ENCODE peak calls at places on chromosomes 13 and 19, in nine cellular contexts. E is right atrium auricular region, J is cardiac muscle cell, V is psoas muscle, N is heart right ventricle, H is lower leg skin, G is progenitor cell of endocrine pancreas, B is fibroblast of lung, C is neural crest cell. Q is an unnamed sample.

GRCh38 chr19:22545751-22546150 is 88.4 kb upstream of the ZNF492 start:
- DNase-seq in B (peak), N (peak), E (peak), V (no peak), G (no peak), H (no peak), C (no peak), J (peak), Q (no peak)

GRCh38 chr13:63107163-63107935 is 1691.7 kb upstream of the PCDH20 start:
- DNase-seq in N (no peak), G (no peak), B (peak), C (no peak), E (no peak), J (peak), H (no peak), V (no peak), Q (no peak)

GRCh38 chr13:23578411-23579071 is 8.3 kb downstream of the TNFRSF19 start:
- DNase-seq in N (peak), B (peak), H (peak), G (peak), J (peak), E (peak), C (peak), V (peak), Q (peak)

GRCh38 chr19:38596057-38596981 is 21.4 kb downstream of the MAP4K1 start:
- DNase-seq in V (peak), C (peak), G (peak), J (peak), E (no peak), B (no peak), N (no peak), H (no peak), Q (peak)

GRCh38 chr19:49528211-49528771 is 488 bp downstream of the RCN3 start:
- DNase-seq in V (no peak), C (no peak), J (peak), E (no peak), B (peak), N (peak), G (no peak), H (no peak), Q (no peak)

GRCh38 chr13:48266967-48267639 is 34.1 kb downstream of the ITM2B start:
- DNase-seq in G (no peak), V (no peak), H (no peak), J (no peak), N (no peak), C (no peak), E (no peak), B (no peak), Q (no peak)

GRCh38 chr19:6509118-6509971 is 7.2 kb upstream of the TUBB4A start:
- DNase-seq in N (no peak), C (no peak), H (peak), J (no peak), B (no peak), E (no peak), V (peak), G (no peak), Q (no peak)

GRCh38 chr13:74073231-74073630 is 61.0 kb downstream of the KLF12 start:
- DNase-seq in G (no peak), J (no peak), C (no peak), N (no peak), B (no peak), V (no peak), E (no peak), H (no peak), Q (no peak)

GRCh38 chr13:76522083-76522755 is 364.0 kb downstream of the KCTD12 start:
- DNase-seq in G (no peak), E (no peak), V (no peak), H (no peak), N (no peak), B (peak), J (peak), C (no peak), Q (no peak)

GRCh38 chr13:62960723-62961122 is 1545.1 kb upstream of the PCDH20 start:
- DNase-seq in N (no peak), H (no peak), J (no peak), B (no peak), E (no peak), G (no peak), V (no peak), C (no peak), Q (no peak)

GRCh38 chr19:58382997-58383603 is 2.3 kb upstream of the ZNF837 start:
- DNase-seq in C (no peak), J (no peak), H (no peak), N (no peak), V (peak), B (no peak), G (no peak), E (no peak), Q (no peak)

GRCh38 chr13:108266316-108266936 is 3.1 kb upstream of the TNFSF13B start:
- DNase-seq in B (no peak), V (no peak), H (no peak), E (no peak), G (no peak), J (no peak), C (no peak), N (no peak), Q (no peak)

DNA sequence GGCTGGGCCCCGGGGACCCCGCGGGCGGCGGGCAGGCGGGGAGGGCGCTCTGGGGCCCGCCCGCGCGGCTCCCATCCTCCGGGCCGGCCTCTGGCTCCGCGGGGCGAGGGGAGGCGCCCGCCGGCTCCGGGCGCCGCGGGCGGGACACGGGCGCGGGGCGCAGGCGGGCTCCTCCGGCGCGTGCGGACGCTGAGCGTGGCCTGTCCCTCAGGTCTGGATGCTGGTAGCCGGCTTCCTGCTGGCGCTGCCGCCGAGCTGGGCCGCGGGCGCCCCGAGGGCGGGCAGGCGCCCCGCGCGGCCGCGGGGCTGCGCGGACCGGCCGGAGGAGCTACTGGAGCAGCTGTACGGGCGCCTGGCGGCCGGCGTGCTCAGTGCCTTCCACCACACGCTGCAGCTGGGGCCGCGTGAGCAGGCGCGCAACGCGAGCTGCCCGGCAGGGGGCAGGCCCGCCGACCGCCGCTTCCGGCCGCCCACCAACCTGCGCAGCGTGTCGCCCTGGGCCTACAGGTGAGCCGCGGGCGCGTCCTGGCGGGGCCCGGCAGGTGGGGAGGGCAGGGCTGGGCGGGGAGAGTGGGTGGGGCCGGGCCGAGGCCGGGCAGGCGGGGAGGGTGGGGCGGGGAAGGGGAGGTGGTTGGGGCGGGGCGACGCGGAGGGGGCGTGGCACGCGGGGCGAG is 423 bp downstream of the IL17D start:
- DNase-seq in C (peak), V (peak), B (peak), J (peak), H (no peak), N (peak), E (no peak), G (peak), Q (peak)
- TF ChIP-seq CTCF in C (peak), V (peak), B (peak), J (peak), H (no peak), N (peak), E (peak), G (peak), Q (peak)

DNA sequence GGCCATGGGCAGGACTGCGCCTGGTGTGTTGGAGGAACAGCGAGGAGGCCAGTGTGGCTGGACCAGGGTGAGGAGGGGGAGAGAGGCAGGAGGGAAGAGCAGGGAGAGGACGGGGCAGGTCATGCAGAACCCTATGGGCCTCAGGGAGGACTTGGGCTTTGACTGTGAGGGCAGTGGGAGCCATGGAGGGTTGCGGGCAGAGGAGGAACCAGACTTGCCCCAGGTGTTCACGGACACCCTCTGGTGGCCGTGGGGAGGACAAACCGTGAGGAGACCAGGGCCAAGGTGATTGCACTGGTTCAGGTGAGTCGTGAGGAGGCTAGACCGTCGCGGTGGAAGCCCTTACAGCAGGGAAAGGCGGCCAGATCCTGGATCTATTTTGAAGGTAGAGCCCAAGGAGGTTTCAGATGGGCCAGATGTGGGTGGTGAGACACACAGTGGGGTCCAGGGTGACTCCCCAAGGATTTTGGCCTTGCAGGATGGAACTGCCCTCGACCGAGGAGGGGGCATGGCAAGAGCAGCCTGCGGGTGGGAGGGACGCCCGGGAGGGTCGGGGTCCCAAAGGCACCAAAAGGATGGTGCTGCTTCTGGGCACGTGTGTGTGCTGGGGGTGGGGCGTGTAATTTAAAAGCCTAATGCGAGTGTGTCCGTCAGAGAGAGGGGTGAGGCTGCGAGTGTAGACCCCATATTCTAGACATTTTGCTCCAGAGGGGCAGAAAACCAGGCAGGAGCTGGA is 2.7 kb upstream of the REXO1 start:
- DNase-seq in B (no peak), V (no peak), G (no peak), H (no peak), J (no peak), C (no peak), N (no peak), E (no peak), Q (no peak)
- TF ChIP-seq CTCF in B (no peak), V (no peak), G (peak), H (no peak), J (no peak), C (no peak), N (no peak), E (no peak), Q (no peak)

GRCh38 chr13:30676672-30677071 is 58.7 kb upstream of the ALOX5AP start:
- DNase-seq in N (no peak), V (no peak), C (no peak), E (no peak), B (peak), G (no peak), J (peak), H (no peak), Q (no peak)
- TF ChIP-seq CTCF in N (no peak), V (no peak), C (peak), E (no peak), B (peak), G (peak), J (peak), H (no peak), Q (peak)

GRCh38 chr13:100274942-100275506 is 186.1 kb downstream of the PCCA start:
- DNase-seq in E (no peak), H (no peak), N (no peak), J (no peak), V (no peak), G (no peak), B (peak), C (no peak), Q (no peak)
- TF ChIP-seq CTCF in E (no peak), H (no peak), N (no peak), J (no peak), V (no peak), G (no peak), B (no peak), C (no peak), Q (no peak)

GRCh38 chr19:19053508-19054314 is 10.1 kb upstream of the SLC25A42 start:
- DNase-seq in J (peak), H (no peak), V (peak), N (peak), B (no peak), C (peak), G (peak), E (no peak), Q (no peak)
- TF ChIP-seq CTCF in J (peak), H (no peak), V (peak), N (peak), B (peak), C (peak), G (peak), E (peak), Q (peak)

DNA sequence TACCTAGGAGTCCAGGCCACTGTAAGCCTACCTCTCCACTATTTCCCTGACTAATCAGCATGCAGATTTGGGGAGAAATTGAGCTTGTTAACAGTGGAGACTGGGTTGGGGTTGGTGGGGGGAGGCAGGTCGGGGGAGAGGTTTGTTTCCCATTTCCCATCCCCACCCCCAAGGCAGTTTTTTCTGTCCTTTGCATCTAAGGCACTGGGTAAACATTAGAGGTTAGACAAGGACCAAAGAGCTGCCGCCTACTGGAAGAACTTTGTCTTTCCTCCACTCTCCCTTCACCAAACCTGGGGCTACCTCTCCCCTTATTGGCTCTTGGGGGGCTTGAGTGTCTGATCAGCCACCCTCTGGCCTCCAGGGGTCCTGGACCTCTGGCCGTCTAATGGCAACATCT is 953 bp downstream of the KCNN4 start:
- DNase-seq in C (no peak), N (no peak), B (no peak), E (no peak), V (no peak), J (no peak), H (no peak), G (no peak), Q (no peak)
- TF ChIP-seq CTCF in C (no peak), N (no peak), B (no peak), E (no peak), V (no peak), J (peak), H (no peak), G (no peak), Q (no peak)

GRCh38 chr19:13373599-13373998 is 132.7 kb downstream of the CACNA1A start:
- DNase-seq in C (no peak), J (no peak), V (no peak), E (no peak), H (no peak), G (no peak), N (no peak), B (no peak), Q (no peak)
- TF ChIP-seq CTCF in C (no peak), J (no peak), V (no peak), E (no peak), H (no peak), G (no peak), N (no peak), B (no peak), Q (no peak)

GRCh38 chr13:113981611-113982295 is 7.9 kb upstream of the C13orf46 start:
- DNase-seq in H (no peak), C (no peak), B (no peak), E (no peak), J (no peak), V (peak), G (no peak), N (no peak), Q (no peak)

GRCh38 chr13:113980489-113981064 is 6.7 kb upstream of the C13orf46 start:
- DNase-seq in J (no peak), C (no peak), B (no peak), G (no peak), V (peak), E (no peak), H (no peak), N (no peak), Q (no peak)

GRCh38 chr13:113979791-113980471 is 6.1 kb upstream of the C13orf46 start:
- DNase-seq in J (no peak), B (no peak), N (no peak), C (no peak), G (no peak), E (no peak), H (no peak), V (peak), Q (no peak)

GRCh38 chr13:113982296-113982661 is 8.4 kb upstream of the C13orf46 start:
- DNase-seq in J (no peak), G (no peak), N (no peak), H (no peak), V (peak), E (no peak), C (no peak), B (no peak), Q (no peak)

DNA sequence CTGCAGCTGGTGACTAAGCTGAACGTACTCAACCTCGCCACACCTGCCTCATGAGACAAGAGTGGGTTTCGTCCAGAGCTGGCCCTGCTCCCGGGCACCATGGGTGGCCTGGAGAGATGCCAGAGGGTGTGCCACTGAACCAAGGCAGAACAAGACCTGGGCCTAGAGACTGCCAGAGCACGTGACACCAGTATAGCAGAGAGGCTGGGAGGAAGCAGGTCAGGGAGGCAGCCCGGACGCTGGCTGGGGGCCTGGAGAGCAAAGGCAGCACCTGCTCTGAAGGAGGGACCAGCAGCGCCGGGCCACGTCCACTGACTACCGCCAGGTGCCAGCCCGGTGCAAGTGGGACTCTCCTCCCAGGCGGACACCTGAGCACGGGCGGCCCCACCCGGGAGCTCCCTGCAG is 7.3 kb upstream of the C13orf46 start:
- DNase-seq in C (no peak), G (no peak), E (no peak), H (peak), B (no peak), J (no peak), N (no peak), V (peak), Q (no peak)
- TF ChIP-seq CTCF in C (no peak), G (no peak), E (no peak), H (no peak), B (no peak), J (no peak), N (no peak), V (no peak), Q (no peak)

Q was measured in type B pancreatic cell.